ENCODE peak calls at places on chromosomes 5 and 9, in eight cellular contexts. M, H, T, X, L, Z, V and P are unnamed samples.

GRCh38 chr9:34491596-34491995 is 31.2 kb downstream of the ENHO start:
- DNase-seq in M (no peak), H (peak; percentile 31), T (no peak), X (no peak), L (no peak), Z (no peak), V (no peak), P (no peak)

GRCh38 chr5:159478950-159479349 is 148.7 kb upstream of the IL12B start:
- DNase-seq in M (no peak), H (no peak), T (no peak), X (no peak), L (no peak), Z (no peak), V (no peak), P (no peak)

GRCh38 chr5:157918811-157919742 is 60.1 kb upstream of the CLINT1 start:
- DNase-seq in M (peak; percentile 52), H (no peak), T (no peak), X (peak; percentile 6), L (peak; percentile 30), Z (no peak), V (peak; percentile 45), P (no peak)

GRCh38 chr9:137301086-137301947 is 754 bp downstream of the NRARP start:
- DNase-seq in M (no peak), H (no peak), T (peak; percentile 91), X (peak; percentile 67), L (peak; percentile 73), Z (peak; percentile 57), V (peak; percentile 83), P (no peak)

GRCh38 chr5:74877624-74878304 is 11.6 kb upstream of the FAM169A start:
- DNase-seq in M (no peak), H (no peak), T (no peak), X (no peak), L (no peak), Z (no peak), V (no peak), P (no peak)

GRCh38 chr9:130114741-130115140 is 57.5 kb upstream of the NCS1 start:
- DNase-seq in M (no peak), H (no peak), T (no peak), X (no peak), L (no peak), Z (peak; percentile 38), V (no peak), P (no peak)

GRCh38 chr5:83370957-83371356 is 100.6 kb upstream of the VCAN start:
- DNase-seq in M (no peak), H (no peak), T (peak; percentile 85), X (no peak), L (no peak), Z (no peak), V (no peak), P (no peak)

GRCh38 chr9:104260004-104260403 is 165.9 kb downstream of the SMC2 start:
- DNase-seq in M (no peak), H (no peak), T (no peak), X (no peak), L (no peak), Z (no peak), V (no peak), P (no peak)

GRCh38 chr9:81719972-81720371 is 30.6 kb upstream of the TLE1 start:
- DNase-seq in M (no peak), H (no peak), T (no peak), X (no peak), L (no peak), Z (no peak), V (no peak), P (no peak)

GRCh38 chr9:14099737-14100136 is 214.2 kb downstream of the NFIB start:
- DNase-seq in M (no peak), H (no peak), T (no peak), X (no peak), L (no peak), Z (no peak), V (no peak), P (no peak)

GRCh38 chr5:65163698-65164097 is 318.0 kb downstream of the ADAMTS6 start:
- DNase-seq in M (peak; percentile 60), H (no peak), T (no peak), X (no peak), L (no peak), Z (peak; percentile 61), V (no peak), P (no peak)

GRCh38 chr9:129523953-129524847 is 96.7 kb downstream of the C9orf50 start:
- DNase-seq in M (no peak), H (no peak), T (no peak), X (no peak), L (no peak), Z (no peak), V (no peak), P (no peak)

GRCh38 chr5:56633950-56634349 is 181.4 kb upstream of the MAP3K1 start:
- DNase-seq in M (no peak), H (no peak), T (no peak), X (no peak), L (no peak), Z (no peak), V (no peak), P (no peak)

GRCh38 chr5:132641241-132641723 is 16.7 kb upstream of the IL13 start:
- DNase-seq in M (no peak), H (no peak), T (no peak), X (no peak), L (peak; percentile 37), Z (no peak), V (no peak), P (no peak)

GRCh38 chr5:169647566-169647965 is 10.5 kb downstream of the DOCK2 start:
- DNase-seq in M (no peak), H (no peak), T (no peak), X (no peak), L (peak; percentile 47), Z (no peak), V (no peak), P (no peak)

GRCh38 chr5:134005415-134006118 is 792 bp upstream of the VDAC1 start:
- DNase-seq in M (no peak), H (peak; percentile 78), T (peak; percentile 65), X (peak; percentile 26), L (peak; percentile 54), Z (no peak), V (peak; percentile 37), P (peak; percentile 32)

GRCh38 chr9:21081451-21081850 is 3.7 kb upstream of the IFNB1 start:
- DNase-seq in M (no peak), H (no peak), T (no peak), X (no peak), L (no peak), Z (no peak), V (no peak), P (no peak)

GRCh38 chr5:115785395-115786009 is 31.0 kb downstream of the CDO1 start:
- DNase-seq in M (no peak), H (no peak), T (peak; percentile 77), X (no peak), L (no peak), Z (no peak), V (no peak), P (no peak)

GRCh38 chr5:179828756-179829421 is 8.2 kb downstream of the SQSTM1 start:
- DNase-seq in M (no peak), H (no peak), T (no peak), X (no peak), L (no peak), Z (no peak), V (no peak), P (no peak)

GRCh38 chr5:181160144-181160754 is 12.9 kb downstream of the OR2V2 start:
- DNase-seq in M (peak; percentile 47), H (no peak), T (peak; percentile 78), X (peak; percentile 47), L (peak; percentile 66), Z (peak; percentile 52), V (peak; percentile 28), P (peak; percentile 68)

GRCh38 chr5:171137768-171138540 is 171.1 kb upstream of the TLX3 start:
- DNase-seq in M (peak; percentile 66), H (no peak), T (no peak), X (peak; percentile 6), L (no peak), Z (peak; percentile 76), V (no peak), P (no peak)
- H3K4me3 ChIP-seq in M (no peak overlapping the region), H (no peak overlapping the region), T (no peak overlapping the region), X (no peak overlapping the region), L (no peak overlapping the region), Z (no peak overlapping the region), V (no peak overlapping the region), P (no peak overlapping the region)

GRCh38 chr9:101486693-101487442 is 46.8 kb upstream of the RNF20 start:
- DNase-seq in M (peak; percentile 59), H (peak; percentile 78), T (peak; percentile 87), X (peak; percentile 17), L (peak; percentile 6), Z (peak; percentile 65), V (peak; percentile 75), P (peak; percentile 63)

GRCh38 chr9:101485873-101486692 is 47.6 kb upstream of the RNF20 start:
- DNase-seq in M (peak; percentile 28), H (peak; percentile 69), T (peak; percentile 68), X (peak; percentile 2), L (peak; percentile 4), Z (peak; percentile 36), V (peak; percentile 46), P (peak; percentile 63)

GRCh38 chr9:101484046-101484445 is 48.5 kb upstream of the ALDOB start:
- DNase-seq in M (no peak), H (no peak), T (no peak), X (no peak), L (no peak), Z (no peak), V (no peak), P (no peak)

DNA sequence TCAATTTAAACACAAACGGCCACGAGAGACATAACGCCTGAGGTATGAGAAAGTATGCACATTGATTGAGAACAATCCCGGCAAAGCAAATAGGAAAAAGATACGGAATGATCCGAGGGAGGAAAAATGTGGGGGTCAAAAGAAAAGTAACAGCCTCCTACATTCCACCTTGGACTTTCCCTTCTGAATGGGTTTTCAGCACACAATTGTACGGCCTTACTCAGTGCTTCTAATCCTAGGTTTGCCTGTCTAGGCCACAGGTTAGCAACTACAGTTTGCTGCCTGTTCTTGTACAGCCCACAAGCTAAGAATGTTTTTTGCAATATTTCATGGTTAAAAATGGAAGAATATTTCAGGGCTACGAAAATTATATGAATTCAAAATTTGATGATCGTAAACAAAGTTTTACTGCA is 46.2 kb upstream of the RNF20 start:
- DNase-seq in M (no peak), H (no peak), T (no peak), X (no peak), L (no peak), Z (no peak), V (no peak), P (no peak)
- TF ChIP-seq CTCF in M (no peak), H (no peak), T (no peak), X (no peak), L (no peak), Z (no peak), V (no peak), P (no peak)

DNA sequence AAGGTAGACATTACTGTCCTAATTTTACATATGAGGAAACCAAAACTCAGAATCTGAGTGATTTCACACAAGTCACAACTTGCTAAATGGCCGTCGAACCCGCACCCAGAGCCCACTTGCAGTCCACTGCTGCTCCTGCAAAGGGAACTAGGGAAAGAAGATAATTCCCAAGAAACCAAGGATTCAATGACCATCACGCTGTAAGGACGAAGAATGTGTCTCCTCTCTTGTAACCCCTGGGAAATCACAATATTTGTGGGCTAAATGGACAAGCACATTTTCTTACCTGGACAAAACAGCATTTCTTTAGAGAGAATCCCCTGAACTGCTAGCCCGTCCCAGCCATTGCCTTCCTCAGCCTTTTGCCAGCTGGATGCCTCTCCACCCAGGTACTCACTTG is 2.4 kb downstream of the RPS14 start:
- DNase-seq in M (no peak), H (no peak), T (no peak), X (no peak), L (no peak), Z (no peak), V (no peak), P (no peak)
- H3K4me3 ChIP-seq in M (no peak overlapping the region), H (no peak overlapping the region), T (no peak overlapping the region), X (no peak overlapping the region), L (peak overlapping the region; percentile 16), Z (no peak overlapping the region), V (no peak overlapping the region), P (no peak overlapping the region)

GRCh38 chr5:34496258-34496657 is 159.9 kb upstream of the RAI14 start:
- DNase-seq in M (no peak), H (peak; percentile 68), T (no peak), X (no peak), L (no peak), Z (no peak), V (no peak), P (no peak)
- TF ChIP-seq CTCF in M (no peak), H (peak; percentile 24), T (no peak), X (no peak), L (no peak), Z (peak; percentile 14), V (no peak), P (no peak)